ENCODE peak calls at places on chromosomes 4 and X, in eight cellular contexts. K is CD8-positive, alpha-beta memory T cell; T is left ventricle myocardium inferior; U is mesenchymal stem cell; B is stomach; O is AG04450; C is colonic mucosa; E is neural progenitor cell. Y is an unnamed sample.

GRCh38 chrX:150146271-150146888 is 208.1 kb upstream of the EOLA2 start:
- DNase-seq in K (no peak), T (no peak), U (no peak), B (no peak), O (no peak), C (no peak), E (no peak), Y (no peak)

GRCh38 chrX:107123750-107124149 is 5.1 kb upstream of the RBM41 start:
- DNase-seq in K (no peak), T (no peak), U (no peak), B (no peak), O (no peak), C (no peak), E (no peak), Y (no peak)

GRCh38 chr4:184474261-184475095 is at the start of gene IRF2:
- DNase-seq in K (peak; percentile 94), T (peak; percentile 98), U (peak; percentile 99), B (peak; percentile 97), O (peak; percentile 96), C (peak; percentile 97), E (peak; percentile 94), Y (peak; percentile 96)

GRCh38 chrX:117743469-117744251 is 372.9 kb downstream of the KLHL13 start:
- DNase-seq in K (no peak), T (no peak), U (no peak), B (no peak), O (no peak), C (no peak), E (peak; percentile 40), Y (no peak)

GRCh38 chr4:22869235-22869634 is 176.5 kb downstream of the GBA3 start:
- DNase-seq in K (no peak), T (no peak), U (no peak), B (no peak), O (no peak), C (no peak), E (peak; percentile 28), Y (no peak)

GRCh38 chrX:153477039-153477438 is 6.7 kb upstream of the HAUS7 start:
- DNase-seq in K (no peak), T (no peak), U (no peak), B (no peak), O (no peak), C (no peak), E (no peak), Y (no peak)

GRCh38 chr4:32135642-32136041 is 1415.5 kb downstream of the PCDH7 start:
- DNase-seq in K (no peak), T (no peak), U (peak; percentile 14), B (no peak), O (no peak), C (no peak), E (no peak), Y (no peak)

GRCh38 chr4:106463622-106464021 is 95.0 kb upstream of the GIMD1 start:
- DNase-seq in K (no peak), T (no peak), U (no peak), B (no peak), O (no peak), C (no peak), E (no peak), Y (no peak)

GRCh38 chrX:66602381-66602938 is 36.4 kb downstream of the EDA2R start:
- DNase-seq in K (no peak), T (no peak), U (no peak), B (no peak), O (no peak), C (no peak), E (no peak), Y (no peak)

GRCh38 chr4:7328913-7329638 is 105.7 kb downstream of the PSAPL1 start:
- DNase-seq in K (no peak), T (peak; percentile 58), U (peak; percentile 61), B (no peak), O (peak; percentile 8), C (no peak), E (no peak), Y (no peak)

GRCh38 chrX:119391279-119391678 is 7.9 kb upstream of the SLC25A43 start:
- DNase-seq in K (no peak), T (no peak), U (peak; percentile 28), B (peak; percentile 29), O (no peak), C (peak; percentile 61), E (no peak), Y (no peak)

GRCh38 chrX:50812995-50813842 is 775 bp downstream of the SHROOM4 start:
- DNase-seq in K (no peak), T (peak; percentile 46), U (peak; percentile 67), B (peak; percentile 27), O (no peak), C (peak; percentile 27), E (peak; percentile 55), Y (no peak)

GRCh38 chr4:70915048-70915815 is 13.1 kb downstream of the MOB1B start:
- DNase-seq in K (no peak), T (no peak), U (peak; percentile 77), B (no peak), O (no peak), C (no peak), E (no peak), Y (no peak)
- H3K27ac ChIP-seq in K (no peak overlapping the region), T (no peak overlapping the region), U (peak overlapping the region; percentile 85), B (no peak overlapping the region), O (peak overlapping the region; percentile 89), C (no peak overlapping the region), E (no peak overlapping the region), Y (no peak overlapping the region)

GRCh38 chr4:40744218-40744617 is 5.5 kb upstream of the NSUN7 start:
- DNase-seq in K (no peak), T (no peak), U (no peak), B (no peak), O (no peak), C (no peak), E (no peak), Y (no peak)

GRCh38 chr4:40747436-40747835 is 2.3 kb upstream of the NSUN7 start:
- DNase-seq in K (no peak), T (no peak), U (no peak), B (no peak), O (no peak), C (no peak), E (no peak), Y (no peak)

GRCh38 chr4:40745585-40745984 is 4.2 kb upstream of the NSUN7 start:
- DNase-seq in K (no peak), T (no peak), U (no peak), B (no peak), O (no peak), C (no peak), E (no peak), Y (no peak)

GRCh38 chr4:40750461-40751258 is 905 bp downstream of the NSUN7 start:
- DNase-seq in K (no peak), T (no peak), U (peak; percentile 38), B (no peak), O (no peak), C (peak; percentile 47), E (peak; percentile 60), Y (no peak)

GRCh38 chr4:40749717-40750460 is at the start of gene NSUN7:
- DNase-seq in K (no peak), T (peak; percentile 36), U (peak; percentile 57), B (peak; percentile 85), O (no peak), C (peak; percentile 83), E (peak; percentile 89), Y (no peak)
- H3K27ac ChIP-seq in K (no peak within 1 kb of the TSS), T (no peak within 1 kb of the TSS), U (peak within 1 kb of the TSS; percentile 5), B (peak within 1 kb of the TSS; percentile 83), O (no peak within 1 kb of the TSS), C (peak within 1 kb of the TSS; percentile 21), E (peak within 1 kb of the TSS; percentile 7), Y (no peak within 1 kb of the TSS)

DNA sequence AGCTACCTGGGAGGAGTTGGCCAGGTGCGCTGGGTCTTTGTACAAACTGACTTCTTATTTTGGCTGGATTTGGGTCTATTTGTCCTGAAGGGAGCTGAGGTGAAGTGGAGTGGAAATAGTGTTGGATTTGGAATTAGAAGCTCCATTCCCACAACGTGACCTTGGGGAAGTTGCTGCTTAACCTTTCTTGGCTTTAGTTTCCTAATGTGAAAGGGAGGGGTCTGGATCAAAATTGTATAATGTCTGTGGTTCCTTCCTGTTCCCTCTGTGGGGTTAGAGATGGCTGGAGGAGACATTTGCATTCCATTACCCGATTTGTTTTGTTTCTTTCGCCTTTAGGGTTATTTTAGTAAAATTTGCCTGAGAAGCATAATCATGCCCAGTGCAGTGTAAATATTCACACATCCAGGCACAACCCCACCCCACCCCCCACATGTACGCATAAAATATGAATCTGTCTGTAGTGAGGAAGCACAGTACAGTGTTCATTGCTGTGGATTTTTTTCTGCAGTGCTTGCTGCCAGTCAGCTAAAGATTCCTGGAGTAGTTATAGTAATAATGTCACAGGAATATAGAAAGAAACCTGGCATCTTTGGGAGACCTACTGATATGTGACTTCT is 21.5 kb downstream of the JADE1 start:
- DNase-seq in K (no peak), T (no peak), U (peak; percentile 30), B (no peak), O (no peak), C (no peak), E (no peak), Y (no peak)
- H3K27ac ChIP-seq in K (no peak overlapping the region), T (peak overlapping the region; percentile 68), U (peak overlapping the region; percentile 46), B (peak overlapping the region; percentile 28), O (peak overlapping the region; percentile 31), C (no peak overlapping the region), E (peak overlapping the region; percentile 53), Y (no peak overlapping the region)

DNA sequence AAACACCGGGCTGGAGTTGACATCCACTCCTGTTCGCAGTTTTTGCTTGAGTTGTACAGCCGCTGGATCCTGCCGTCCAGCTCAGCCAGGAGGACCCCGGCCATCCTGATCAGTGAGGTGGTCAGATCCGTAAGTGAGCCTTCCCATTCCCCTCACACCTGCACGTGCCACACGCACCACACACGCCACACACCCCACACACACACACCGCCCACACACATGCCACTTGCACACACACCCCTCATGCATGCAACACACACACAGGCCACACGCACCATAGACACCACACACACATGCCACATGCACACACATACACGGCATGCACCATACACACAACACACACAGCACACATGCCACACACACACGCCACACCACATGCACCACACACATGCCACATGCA is 20.1 kb upstream of the MSANTD1 start:
- DNase-seq in K (no peak), T (no peak), U (no peak), B (no peak), O (no peak), C (no peak), E (no peak), Y (no peak)
- H3K27ac ChIP-seq in K (no peak overlapping the region), T (no peak overlapping the region), U (no peak overlapping the region), B (no peak overlapping the region), O (no peak overlapping the region), C (no peak overlapping the region), E (no peak overlapping the region), Y (no peak overlapping the region)

GRCh38 chr4:74603186-74603585 is 158.2 kb downstream of the AREG start:
- DNase-seq in K (no peak), T (no peak), U (no peak), B (no peak), O (no peak), C (no peak), E (no peak), Y (no peak)

DNA sequence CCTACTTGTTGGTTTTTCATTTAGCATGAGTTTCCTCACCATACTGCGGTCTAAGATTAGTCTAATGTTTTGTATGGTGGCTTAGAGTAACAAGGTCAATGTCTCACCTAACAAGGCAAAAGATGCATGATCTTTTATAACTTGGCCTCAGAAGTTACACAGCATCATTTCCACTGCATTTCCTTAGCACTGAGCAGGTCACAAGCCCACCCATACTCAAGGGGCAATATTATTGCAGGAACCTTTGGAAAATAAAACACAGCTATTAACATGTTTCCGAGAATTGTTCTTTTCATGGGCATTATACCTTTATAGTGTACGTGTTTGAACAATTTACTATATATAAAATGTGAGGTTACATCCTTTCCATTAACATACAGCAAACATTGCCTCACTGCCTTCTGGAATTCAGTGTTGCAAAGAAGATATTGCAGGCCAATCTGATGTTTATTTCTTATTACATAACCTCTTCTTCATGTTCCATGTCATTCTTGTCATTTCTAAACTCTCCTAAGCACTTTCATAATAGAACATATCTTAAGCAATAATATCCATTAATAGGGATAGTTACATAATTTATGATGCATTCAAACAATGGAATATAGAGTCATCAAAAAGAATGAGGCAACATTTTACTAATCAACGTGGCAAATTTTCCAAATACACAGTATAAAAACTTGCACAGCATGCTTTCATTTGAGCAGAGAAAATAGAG is 153.8 kb downstream of the AREG start:
- DNase-seq in K (no peak), T (no peak), U (no peak), B (no peak), O (no peak), C (no peak), E (no peak), Y (no peak)
- H3K27ac ChIP-seq in K (no peak overlapping the region), T (no peak overlapping the region), U (no peak overlapping the region), B (no peak overlapping the region), O (no peak overlapping the region), C (no peak overlapping the region), E (no peak overlapping the region), Y (no peak overlapping the region)